ENCODE peak calls at places on chromosomes 16 and 17, in nine cellular contexts. One of them, this sample, is unnamed.

GRCh38 chr17:45279898-45280297 is 18.0 kb upstream of the SPATA32 start:
- DNase-seq in fibroblast of pulmonary artery: no peak
- DNase-seq in left ventricle myocardium inferior: peak; percentile 49
- DNase-seq in transverse colon: no peak
- DNase-seq in prostate gland: no peak
- DNase-seq in AG10803: no peak
- DNase-seq in retinal pigment epithelial cell: no peak
- DNase-seq in pancreas: no peak
- DNase-seq in cardiac fibroblast: no peak
- DNase-seq in this sample: no peak

GRCh38 chr17:66514227-66514806 is 211.9 kb downstream of the PRKCA start:
- DNase-seq in fibroblast of pulmonary artery: no peak
- DNase-seq in left ventricle myocardium inferior: no peak
- DNase-seq in transverse colon: no peak
- DNase-seq in prostate gland: no peak
- DNase-seq in AG10803: no peak
- DNase-seq in retinal pigment epithelial cell: no peak
- DNase-seq in pancreas: no peak
- DNase-seq in cardiac fibroblast: peak; percentile 75
- DNase-seq in this sample: no peak

GRCh38 chr16:87966685-87967185 is 15.5 kb downstream of the BANP start:
- DNase-seq in fibroblast of pulmonary artery: no peak
- DNase-seq in left ventricle myocardium inferior: no peak
- DNase-seq in transverse colon: peak; percentile 45
- DNase-seq in prostate gland: peak; percentile 58
- DNase-seq in AG10803: no peak
- DNase-seq in retinal pigment epithelial cell: no peak
- DNase-seq in pancreas: no peak
- DNase-seq in cardiac fibroblast: no peak
- DNase-seq in this sample: no peak

GRCh38 chr16:80198265-80198994 is 342.4 kb upstream of the DYNLRB2 start:
- DNase-seq in fibroblast of pulmonary artery: peak; percentile 16
- DNase-seq in left ventricle myocardium inferior: no peak
- DNase-seq in transverse colon: no peak
- DNase-seq in prostate gland: no peak
- DNase-seq in AG10803: no peak
- DNase-seq in retinal pigment epithelial cell: no peak
- DNase-seq in pancreas: no peak
- DNase-seq in cardiac fibroblast: peak; percentile 60
- DNase-seq in this sample: no peak

GRCh38 chr16:28051486-28051885 is 12.0 kb downstream of the GSG1L start:
- DNase-seq in fibroblast of pulmonary artery: no peak
- DNase-seq in left ventricle myocardium inferior: no peak
- DNase-seq in transverse colon: no peak
- DNase-seq in prostate gland: no peak
- DNase-seq in AG10803: no peak
- DNase-seq in retinal pigment epithelial cell: no peak
- DNase-seq in pancreas: no peak
- DNase-seq in cardiac fibroblast: no peak
- DNase-seq in this sample: no peak

GRCh38 chr16:27684047-27684446 is 134.1 kb downstream of the KATNIP start:
- DNase-seq in fibroblast of pulmonary artery: no peak
- DNase-seq in left ventricle myocardium inferior: no peak
- DNase-seq in transverse colon: no peak
- DNase-seq in prostate gland: no peak
- DNase-seq in AG10803: no peak
- DNase-seq in retinal pigment epithelial cell: no peak
- DNase-seq in pancreas: no peak
- DNase-seq in cardiac fibroblast: no peak
- DNase-seq in this sample: no peak

GRCh38 chr16:16073884-16074781 is 124.7 kb downstream of the ABCC1 start:
- DNase-seq in fibroblast of pulmonary artery: peak; percentile 86
- DNase-seq in left ventricle myocardium inferior: no peak
- DNase-seq in transverse colon: peak; percentile 11
- DNase-seq in prostate gland: no peak
- DNase-seq in AG10803: peak; percentile 96
- DNase-seq in retinal pigment epithelial cell: peak; percentile 73
- DNase-seq in pancreas: no peak
- DNase-seq in cardiac fibroblast: peak; percentile 69
- DNase-seq in this sample: peak; percentile 80

GRCh38 chr17:1546292-1546922 is 16.2 kb downstream of the PITPNA start:
- DNase-seq in fibroblast of pulmonary artery: no peak
- DNase-seq in left ventricle myocardium inferior: no peak
- DNase-seq in transverse colon: no peak
- DNase-seq in prostate gland: no peak
- DNase-seq in AG10803: peak; percentile 19
- DNase-seq in retinal pigment epithelial cell: no peak
- DNase-seq in pancreas: no peak
- DNase-seq in cardiac fibroblast: no peak
- DNase-seq in this sample: no peak

GRCh38 chr17:3903051-3903825 is 10.4 kb upstream of the CAMKK1 start:
- DNase-seq in fibroblast of pulmonary artery: no peak
- DNase-seq in left ventricle myocardium inferior: no peak
- DNase-seq in transverse colon: no peak
- DNase-seq in prostate gland: no peak
- DNase-seq in AG10803: no peak
- DNase-seq in retinal pigment epithelial cell: no peak
- DNase-seq in pancreas: no peak
- DNase-seq in cardiac fibroblast: no peak
- DNase-seq in this sample: no peak

DNA sequence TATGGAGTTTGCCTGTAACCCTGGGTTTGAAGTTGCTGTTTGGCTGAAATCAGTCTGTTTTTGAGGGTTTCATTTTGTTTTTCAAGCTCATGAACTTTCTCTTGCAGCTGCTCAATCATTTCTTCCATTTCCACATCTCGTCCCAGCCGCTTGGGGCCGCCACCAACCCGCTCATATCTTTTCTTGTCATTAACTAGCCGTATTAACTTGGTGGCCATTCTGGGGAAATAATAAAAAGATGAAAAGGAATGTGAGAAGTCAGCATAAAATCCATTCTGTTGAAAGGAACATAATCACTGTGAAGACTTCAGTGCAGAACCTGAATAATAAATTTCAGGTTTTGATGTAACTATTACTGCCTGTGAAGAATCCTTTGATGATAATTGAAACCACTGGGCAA is 11.5 kb downstream of the RPGRIP1L start:
- DNase-seq in fibroblast of pulmonary artery: peak; percentile 41
- DNase-seq in left ventricle myocardium inferior: no peak
- DNase-seq in transverse colon: no peak
- DNase-seq in prostate gland: no peak
- DNase-seq in AG10803: no peak
- DNase-seq in retinal pigment epithelial cell: no peak
- DNase-seq in pancreas: no peak
- DNase-seq in cardiac fibroblast: peak; percentile 22
- DNase-seq in this sample: no peak
- TF ChIP-seq CTCF in fibroblast of pulmonary artery: peak; percentile 32
- TF ChIP-seq CTCF in left ventricle myocardium inferior: no peak
- TF ChIP-seq CTCF in transverse colon: no peak
- TF ChIP-seq CTCF in prostate gland: no peak
- TF ChIP-seq CTCF in AG10803: no peak
- TF ChIP-seq CTCF in retinal pigment epithelial cell: no peak
- TF ChIP-seq CTCF in pancreas: no peak
- TF ChIP-seq CTCF in cardiac fibroblast: no peak
- TF ChIP-seq CTCF in this sample: peak; percentile 15

GRCh38 chr17:64006361-64007088 is 8.4 kb downstream of the PRR29 start:
- DNase-seq in fibroblast of pulmonary artery: no peak
- DNase-seq in left ventricle myocardium inferior: peak; percentile 75
- DNase-seq in transverse colon: no peak
- DNase-seq in prostate gland: no peak
- DNase-seq in AG10803: no peak
- DNase-seq in retinal pigment epithelial cell: no peak
- DNase-seq in pancreas: peak; percentile 21
- DNase-seq in cardiac fibroblast: peak; percentile 70
- DNase-seq in this sample: no peak

GRCh38 chr17:64007838-64008282 is 9.7 kb downstream of the PRR29 start:
- DNase-seq in fibroblast of pulmonary artery: no peak
- DNase-seq in left ventricle myocardium inferior: no peak
- DNase-seq in transverse colon: no peak
- DNase-seq in prostate gland: no peak
- DNase-seq in AG10803: no peak
- DNase-seq in retinal pigment epithelial cell: no peak
- DNase-seq in pancreas: peak; percentile 30
- DNase-seq in cardiac fibroblast: no peak
- DNase-seq in this sample: peak; percentile 35

GRCh38 chr17:64004903-64005733 is 7.0 kb downstream of the PRR29 start:
- DNase-seq in fibroblast of pulmonary artery: no peak
- DNase-seq in left ventricle myocardium inferior: no peak
- DNase-seq in transverse colon: no peak
- DNase-seq in prostate gland: no peak
- DNase-seq in AG10803: no peak
- DNase-seq in retinal pigment epithelial cell: no peak
- DNase-seq in pancreas: peak; percentile 45
- DNase-seq in cardiac fibroblast: no peak
- DNase-seq in this sample: no peak

GRCh38 chr17:64004218-64004770 is 6.1 kb downstream of the PRR29 start:
- DNase-seq in fibroblast of pulmonary artery: no peak
- DNase-seq in left ventricle myocardium inferior: no peak
- DNase-seq in transverse colon: no peak
- DNase-seq in prostate gland: no peak
- DNase-seq in AG10803: no peak
- DNase-seq in retinal pigment epithelial cell: no peak
- DNase-seq in pancreas: peak; percentile 24
- DNase-seq in cardiac fibroblast: no peak
- DNase-seq in this sample: no peak

DNA sequence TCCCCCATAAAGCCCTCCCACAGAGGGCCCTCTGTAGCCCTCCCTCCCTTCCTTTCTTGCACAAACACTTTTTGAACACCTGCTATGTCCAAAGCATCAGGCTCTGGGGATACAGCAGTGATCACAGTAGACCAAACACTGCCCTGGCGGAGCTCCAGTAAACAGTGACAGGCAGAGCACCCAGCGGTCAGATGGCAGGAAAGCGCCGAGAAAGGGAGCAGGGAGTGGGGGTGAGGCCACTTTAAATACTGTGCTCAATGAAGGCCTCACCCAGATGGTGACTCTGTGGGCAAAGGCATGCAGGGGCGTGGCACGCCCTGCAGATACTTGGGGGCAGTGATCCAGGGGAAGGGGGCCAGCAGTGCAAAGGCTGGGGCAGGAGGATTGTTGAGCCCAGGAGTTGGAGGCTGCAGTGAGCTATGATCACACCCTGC is 7.6 kb downstream of the PRR29 start:
- DNase-seq in fibroblast of pulmonary artery: no peak
- DNase-seq in left ventricle myocardium inferior: no peak
- DNase-seq in transverse colon: peak; percentile 33
- DNase-seq in prostate gland: no peak
- DNase-seq in AG10803: no peak
- DNase-seq in retinal pigment epithelial cell: no peak
- DNase-seq in pancreas: peak; percentile 62
- DNase-seq in cardiac fibroblast: no peak
- DNase-seq in this sample: peak; percentile 53
- H3K4me3 ChIP-seq in fibroblast of pulmonary artery: no peak overlapping the region
- H3K4me3 ChIP-seq in left ventricle myocardium inferior: peak overlapping the region; percentile 62
- H3K4me3 ChIP-seq in transverse colon: no peak overlapping the region
- H3K4me3 ChIP-seq in prostate gland: no peak overlapping the region
- H3K4me3 ChIP-seq in AG10803: no peak overlapping the region
- H3K4me3 ChIP-seq in retinal pigment epithelial cell: no peak overlapping the region
- H3K4me3 ChIP-seq in pancreas: no peak overlapping the region
- H3K4me3 ChIP-seq in cardiac fibroblast: no peak overlapping the region
- H3K4me3 ChIP-seq in this sample: no peak overlapping the region

DNA sequence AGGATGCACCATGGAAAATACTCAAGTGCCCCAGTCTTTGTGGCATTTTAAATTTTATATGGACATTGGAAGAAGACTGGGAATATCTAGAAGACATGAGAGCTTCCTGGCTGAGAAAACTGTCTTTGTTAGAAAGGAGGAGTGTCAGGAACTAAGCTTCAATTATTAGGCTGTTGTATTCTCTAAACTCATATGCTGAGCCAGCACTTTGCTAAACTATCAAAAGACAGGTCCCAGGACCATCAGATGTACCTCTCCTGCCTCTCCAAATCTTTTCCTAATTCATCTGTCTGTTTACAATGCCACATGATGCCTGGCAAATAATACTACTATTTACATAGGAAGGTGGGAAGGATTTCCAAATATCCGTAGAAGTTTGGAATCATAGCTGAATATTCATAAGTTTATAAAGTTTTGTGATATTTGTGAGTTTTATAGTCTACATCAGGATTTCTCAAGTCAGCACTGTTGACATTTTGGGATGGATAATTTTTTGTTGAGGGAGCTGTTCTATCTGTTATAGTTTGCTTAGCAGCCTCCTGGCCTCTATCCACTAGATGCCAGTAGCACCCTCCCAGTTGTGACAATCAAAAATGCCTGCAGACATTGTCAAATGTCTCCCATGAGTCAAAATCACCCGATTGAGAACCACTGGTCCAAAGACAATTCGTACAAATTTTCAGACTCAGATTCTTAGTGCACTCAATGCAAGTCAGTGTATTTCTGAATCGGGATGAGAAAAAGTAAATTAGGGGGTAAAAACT is 61.2 kb upstream of the NETO2 start:
- DNase-seq in fibroblast of pulmonary artery: no peak
- DNase-seq in left ventricle myocardium inferior: no peak
- DNase-seq in transverse colon: no peak
- DNase-seq in prostate gland: no peak
- DNase-seq in AG10803: no peak
- DNase-seq in retinal pigment epithelial cell: no peak
- DNase-seq in pancreas: no peak
- DNase-seq in cardiac fibroblast: no peak
- DNase-seq in this sample: no peak
- TF ChIP-seq CTCF in fibroblast of pulmonary artery: no peak
- TF ChIP-seq CTCF in left ventricle myocardium inferior: peak; percentile 34
- TF ChIP-seq CTCF in transverse colon: no peak
- TF ChIP-seq CTCF in prostate gland: no peak
- TF ChIP-seq CTCF in AG10803: no peak
- TF ChIP-seq CTCF in retinal pigment epithelial cell: no peak
- TF ChIP-seq CTCF in pancreas: no peak
- TF ChIP-seq CTCF in cardiac fibroblast: no peak
- TF ChIP-seq CTCF in this sample: no peak

GRCh38 chr16:1258218-1258587 is 2.3 kb downstream of the TPSD1 start:
- DNase-seq in fibroblast of pulmonary artery: no peak
- DNase-seq in left ventricle myocardium inferior: no peak
- DNase-seq in transverse colon: no peak
- DNase-seq in prostate gland: no peak
- DNase-seq in AG10803: no peak
- DNase-seq in retinal pigment epithelial cell: no peak
- DNase-seq in pancreas: no peak
- DNase-seq in cardiac fibroblast: no peak
- DNase-seq in this sample: no peak

GRCh38 chr16:1259760-1260068 is 3.8 kb downstream of the TPSD1 start:
- DNase-seq in fibroblast of pulmonary artery: no peak
- DNase-seq in left ventricle myocardium inferior: no peak
- DNase-seq in transverse colon: no peak
- DNase-seq in prostate gland: no peak
- DNase-seq in AG10803: no peak
- DNase-seq in retinal pigment epithelial cell: no peak
- DNase-seq in pancreas: no peak
- DNase-seq in cardiac fibroblast: no peak
- DNase-seq in this sample: no peak

GRCh38 chr16:1261131-1261917 is 5.5 kb downstream of the TPSD1 start:
- DNase-seq in fibroblast of pulmonary artery: no peak
- DNase-seq in left ventricle myocardium inferior: no peak
- DNase-seq in transverse colon: no peak
- DNase-seq in prostate gland: no peak
- DNase-seq in AG10803: no peak
- DNase-seq in retinal pigment epithelial cell: no peak
- DNase-seq in pancreas: peak; percentile 57
- DNase-seq in cardiac fibroblast: no peak
- DNase-seq in this sample: no peak

GRCh38 chr16:1258906-1259759 is 3.3 kb downstream of the TPSD1 start:
- DNase-seq in fibroblast of pulmonary artery: no peak
- DNase-seq in left ventricle myocardium inferior: no peak
- DNase-seq in transverse colon: no peak
- DNase-seq in prostate gland: no peak
- DNase-seq in AG10803: no peak
- DNase-seq in retinal pigment epithelial cell: no peak
- DNase-seq in pancreas: peak; percentile 74
- DNase-seq in cardiac fibroblast: no peak
- DNase-seq in this sample: peak; percentile 6

GRCh38 chr16:1260101-1260670 is 4.3 kb downstream of the TPSD1 start:
- DNase-seq in fibroblast of pulmonary artery: no peak
- DNase-seq in left ventricle myocardium inferior: no peak
- DNase-seq in transverse colon: no peak
- DNase-seq in prostate gland: no peak
- DNase-seq in AG10803: no peak
- DNase-seq in retinal pigment epithelial cell: no peak
- DNase-seq in pancreas: no peak
- DNase-seq in cardiac fibroblast: no peak
- DNase-seq in this sample: no peak
- H3K4me3 ChIP-seq in fibroblast of pulmonary artery: no peak overlapping the region
- H3K4me3 ChIP-seq in left ventricle myocardium inferior: no peak overlapping the region
- H3K4me3 ChIP-seq in transverse colon: no peak overlapping the region
- H3K4me3 ChIP-seq in prostate gland: no peak overlapping the region
- H3K4me3 ChIP-seq in AG10803: no peak overlapping the region
- H3K4me3 ChIP-seq in retinal pigment epithelial cell: no peak overlapping the region
- H3K4me3 ChIP-seq in pancreas: no peak overlapping the region
- H3K4me3 ChIP-seq in cardiac fibroblast: no peak overlapping the region
- H3K4me3 ChIP-seq in this sample: no peak overlapping the region